ENCODE peak calls at places on chromosome 3, in seven cellular contexts. Z is HCT116, L is uterus, H is Peyer's patch, V is ovary, T is esophagus squamous epithelium, A is heart left ventricle. X is an unnamed sample.

GRCh38 chr3:57060089-57060829 is at the start of gene SPATA12:
- DNase-seq in A (peak; percentile 64), V (peak; percentile 58), Z (peak; percentile 96), H (peak; percentile 82), L (peak; percentile 36), T (peak; percentile 13), X (peak; percentile 17)

GRCh38 chr3:171526146-171526545 is 65.9 kb upstream of the TNIK start:
- DNase-seq in H (no peak), A (no peak), T (no peak), V (no peak), L (no peak), Z (no peak), X (no peak)

GRCh38 chr3:194489736-194490612 is 3.2 kb upstream of the ATP13A3 start:
- DNase-seq in T (no peak), V (no peak), L (no peak), H (no peak), Z (no peak), A (no peak), X (no peak)

GRCh38 chr3:102036015-102036414 is 186.7 kb downstream of the NFKBIZ start:
- DNase-seq in Z (no peak), V (no peak), A (no peak), H (no peak), T (no peak), L (no peak), X (no peak)

GRCh38 chr3:31752305-31753049 is 219.8 kb downstream of the STT3B start:
- DNase-seq in A (no peak), T (no peak), Z (no peak), L (no peak), H (no peak), V (no peak), X (no peak)

GRCh38 chr3:535566-536416 is 339.2 kb downstream of the CHL1 start:
- DNase-seq in A (no peak), T (no peak), L (peak; percentile 16), H (no peak), Z (no peak), V (no peak), X (no peak)

GRCh38 chr3:196162679-196163078 is 48.5 kb downstream of the ZDHHC19 start:
- DNase-seq in H (no peak), T (no peak), Z (no peak), A (no peak), L (no peak), V (no peak), X (no peak)

GRCh38 chr3:24965706-24966105 is 462.4 kb upstream of the RARB start:
- DNase-seq in A (no peak), T (no peak), V (no peak), L (no peak), Z (no peak), H (no peak), X (no peak)

DNA sequence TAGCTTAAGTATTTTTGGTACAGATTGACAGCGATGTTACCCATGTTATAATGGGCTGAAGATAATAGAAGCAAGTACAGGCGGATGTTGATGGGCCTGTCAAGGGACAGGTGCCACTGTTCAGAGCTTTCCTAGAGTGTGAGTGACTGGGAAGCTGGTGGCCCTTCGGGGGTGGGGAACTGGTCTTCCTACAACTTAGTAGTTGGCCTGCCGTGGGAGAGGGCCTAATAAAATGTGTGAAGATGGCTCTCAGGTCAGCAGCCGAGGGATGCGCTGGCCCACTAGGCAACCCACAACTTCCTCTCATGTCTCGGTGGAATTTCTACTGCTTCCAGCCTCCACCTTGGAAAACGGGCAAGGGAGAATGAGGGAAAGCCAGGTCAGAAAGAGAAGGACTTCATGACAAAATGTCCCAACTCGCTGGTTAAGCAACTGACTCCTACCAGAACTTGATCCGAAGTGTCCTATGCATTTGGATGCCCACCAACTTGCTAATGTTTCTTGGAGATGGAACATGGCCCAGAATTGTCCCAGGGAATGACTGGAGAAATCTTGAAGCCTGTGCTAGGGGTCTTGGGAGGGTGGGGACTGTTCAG is 1.4 kb downstream of the GYG1 start:
- DNase-seq in L (no peak), T (no peak), A (no peak), H (no peak), Z (no peak), V (no peak), X (no peak)
- H3K27ac ChIP-seq in L (peak overlapping the region; percentile 99), T (peak overlapping the region; percentile 96), A (peak overlapping the region; percentile 95), H (peak overlapping the region; percentile 90), Z (no peak overlapping the region), V (no peak overlapping the region), X (peak overlapping the region; percentile 95)

GRCh38 chr3:62208385-62208784 is 165.0 kb downstream of the FEZF2 start:
- DNase-seq in L (no peak), V (no peak), Z (no peak), T (no peak), A (no peak), H (no peak), X (no peak)
- H3K36me3 ChIP-seq in L (no peaks in the 10 kb centered on the region), V (no peaks in the 10 kb centered on the region), Z (no peaks in the 10 kb centered on the region), T (peaks cover 8% of the 10 kb centered on the region), A (peaks cover 9% of the 10 kb centered on the region), H (no peaks in the 10 kb centered on the region), X (peaks cover 7% of the 10 kb centered on the region)

GRCh38 chr3:177359601-177360357 is 162.5 kb upstream of the TBL1XR1 start:
- DNase-seq in H (peak; percentile 97), Z (peak; percentile 98), T (peak; percentile 69), A (peak; percentile 96), V (peak; percentile 94), L (peak; percentile 96), X (peak; percentile 93)

GRCh38 chr3:177361042-177361938 is 164.0 kb upstream of the TBL1XR1 start:
- DNase-seq in T (no peak), V (no peak), H (no peak), Z (no peak), L (no peak), A (peak; percentile 23), X (no peak)

GRCh38 chr3:177358085-177358967 is 161.0 kb upstream of the TBL1XR1 start:
- DNase-seq in H (peak; percentile 85), T (peak; percentile 43), Z (peak; percentile 89), A (peak; percentile 84), V (peak; percentile 50), L (peak; percentile 46), X (no peak)

GRCh38 chr3:177357352-177358084 is 160.2 kb upstream of the TBL1XR1 start:
- DNase-seq in H (peak; percentile 78), Z (peak; percentile 97), A (peak; percentile 47), T (no peak), L (peak; percentile 40), V (peak; percentile 20), X (no peak)

DNA sequence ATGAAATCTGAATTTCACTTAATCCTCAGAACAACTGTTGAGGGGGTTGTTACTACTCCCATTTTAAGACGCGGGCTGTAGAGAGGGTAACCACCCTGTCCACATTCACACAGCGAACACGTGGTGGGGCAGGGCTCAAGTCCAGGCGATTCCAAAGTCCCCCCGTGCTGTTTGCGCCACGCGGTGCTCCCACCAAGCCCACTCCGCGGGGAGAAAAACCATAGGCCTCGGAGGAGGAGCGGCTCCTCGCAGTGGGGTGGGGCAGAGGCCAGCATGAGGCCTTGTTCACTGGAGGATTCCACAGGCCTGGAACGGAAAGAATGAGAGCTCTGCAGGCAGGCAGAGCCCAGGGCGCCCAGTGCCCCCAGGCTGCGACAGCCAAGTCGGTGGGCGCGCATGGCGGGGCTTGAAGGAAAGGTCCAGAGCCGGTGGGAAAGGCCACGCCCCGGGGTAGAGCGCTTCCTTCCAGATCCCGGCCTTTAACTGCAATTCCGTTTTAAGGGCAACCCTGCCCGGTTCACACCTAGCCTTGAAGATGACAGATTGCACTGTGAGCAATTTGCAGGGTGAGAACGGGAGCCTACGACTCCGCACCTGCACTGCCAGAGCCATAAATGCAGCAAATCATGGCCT is 161.8 kb upstream of the TBL1XR1 start:
- DNase-seq in L (peak; percentile 32), V (peak; percentile 36), A (peak; percentile 44), T (peak; percentile 11), H (peak; percentile 83), Z (peak; percentile 44), X (no peak)
- TF ChIP-seq POLR2A in L (no peak), V (no peak), A (no peak), T (no peak), H (no peak), Z (no peak), X (no peak)

GRCh38 chr3:128815318-128816064 is 63.9 kb upstream of the ACAD9 start:
- DNase-seq in Z (no peak), H (no peak), A (no peak), V (no peak), T (no peak), L (no peak), X (no peak)
- H3K27ac ChIP-seq in Z (no peak overlapping the region), H (no peak overlapping the region), A (peak overlapping the region; percentile 84), V (no peak overlapping the region), T (no peak overlapping the region), L (no peak overlapping the region), X (no peak overlapping the region)